ENCODE peak calls at places on chromosomes 12 and 14, in ten cellular contexts. F is cerebellar cortex; N is T-cell; K is activated CD4-positive, CD25-positive, alpha-beta regulatory T cell; G is adipocyte; X is amniotic stem cell; P is Ammon's horn; J is breast epithelium; S is lower lobe of right lung; O is activated T-helper 1 cell treated with anti-CD3 and anti-CD28 coated beads, Interleukin-2, amount 50 U/mL, for 16 hours. Q is an unnamed sample.

GRCh38 chr12:27779837-27780611 is at the start of the genes KLHL42 and MANSC4:
- DNase-seq in N (peak; percentile 65), X (peak; percentile 41), F (peak; percentile 61), S (peak; percentile 83), P (peak; percentile 77), O (peak; percentile 43), G (peak; percentile 84), K (peak; percentile 25), J (peak; percentile 62), Q (peak; percentile 92)

GRCh38 chr14:33592298-33592697 is 358.6 kb downstream of the EGLN3 start:
- DNase-seq in J (no peak), N (no peak), X (no peak), O (no peak), F (no peak), G (peak; percentile 16), K (no peak), S (no peak), P (no peak), Q (no peak)

GRCh38 chr12:132346496-132347470 is 17.4 kb upstream of the GALNT9 start:
- DNase-seq in X (no peak), S (no peak), N (no peak), J (no peak), O (no peak), K (no peak), G (no peak), P (no peak), F (no peak), Q (peak; percentile 53)

GRCh38 chr14:20215196-20215595 is 8.3 kb upstream of the OR11H6 start:
- DNase-seq in O (no peak), F (no peak), S (no peak), X (no peak), G (no peak), K (no peak), J (no peak), P (no peak), N (no peak), Q (no peak)

GRCh38 chr12:59839514-59839913 is 243.7 kb downstream of the SLC16A7 start:
- DNase-seq in F (no peak), O (no peak), J (no peak), K (no peak), P (no peak), G (peak; percentile 7), N (no peak), X (no peak), S (no peak), Q (no peak)

GRCh38 chr14:74835607-74836250 is 40.2 kb downstream of the PROX2 start:
- DNase-seq in S (no peak), K (no peak), J (no peak), O (no peak), G (no peak), X (no peak), P (no peak), N (no peak), F (no peak), Q (no peak)

GRCh38 chr14:99338313-99338712 is 66.3 kb upstream of the BCL11B start:
- DNase-seq in G (no peak), P (no peak), J (no peak), S (no peak), K (no peak), O (no peak), F (no peak), N (no peak), X (no peak), Q (no peak)

GRCh38 chr12:74899031-74899829 is 310.4 kb downstream of the KCNC2 start:
- DNase-seq in G (peak; percentile 14), N (no peak), J (no peak), K (no peak), P (no peak), O (no peak), X (no peak), S (no peak), F (no peak), Q (no peak)

GRCh38 chr12:6821271-6821673 is 349 bp upstream of the GPR162 start:
- DNase-seq in O (no peak), P (peak; percentile 92), G (peak; percentile 83), J (no peak), N (no peak), F (peak; percentile 96), S (peak; percentile 72), K (no peak), X (no peak), Q (peak; percentile 90)

GRCh38 chr12:6534914-6535696 is 788 bp downstream of the GAPDH start:
- DNase-seq in N (peak; percentile 51), J (peak; percentile 80), S (peak; percentile 88), F (peak; percentile 61), G (peak; percentile 77), X (peak; percentile 30), O (peak; percentile 64), K (peak; percentile 56), P (peak; percentile 53), Q (peak; percentile 93)

GRCh38 chr14:76686646-76687045 is 74.6 kb upstream of the VASH1 start:
- DNase-seq in N (no peak), F (no peak), G (no peak), X (no peak), O (no peak), S (no peak), K (no peak), P (no peak), J (no peak), Q (no peak)

GRCh38 chr12:47270782-47271664 is 191.3 kb upstream of the AMIGO2 start:
- DNase-seq in X (peak; percentile 27), S (no peak), N (no peak), G (peak; percentile 62), J (no peak), K (no peak), O (no peak), P (no peak), F (no peak), Q (no peak)

GRCh38 chr12:122346054-122346453 is 76.4 kb downstream of the CLIP1 start:
- DNase-seq in F (no peak), P (no peak), S (no peak), K (no peak), N (no peak), G (no peak), J (no peak), O (no peak), X (no peak), Q (no peak)

GRCh38 chr14:49240383-49240782 is 345.8 kb downstream of the RPS29 start:
- DNase-seq in P (no peak), X (no peak), S (no peak), G (no peak), O (no peak), F (no peak), K (no peak), N (no peak), J (no peak), Q (no peak)

GRCh38 chr14:80390911-80391310 is 179.6 kb upstream of the DIO2 start:
- DNase-seq in X (no peak), K (no peak), J (no peak), O (no peak), N (no peak), S (no peak), F (no peak), G (peak; percentile 51), P (no peak), Q (no peak)

GRCh38 chr12:110015132-110015531 is 15.9 kb downstream of the ANKRD13A start:
- DNase-seq in J (no peak), K (no peak), N (no peak), F (no peak), P (no peak), G (no peak), S (no peak), O (no peak), X (no peak), Q (no peak)

GRCh38 chr14:73753043-73753886 is 39.1 kb upstream of the PNMA1 start:
- DNase-seq in S (no peak), K (no peak), X (no peak), J (no peak), F (no peak), N (peak; percentile 37), O (no peak), G (no peak), P (no peak), Q (peak; percentile 85)

GRCh38 chr12:11724888-11725310 is 75.4 kb downstream of the ETV6 start:
- DNase-seq in O (no peak), N (no peak), F (no peak), G (peak; percentile 20), P (no peak), J (no peak), X (no peak), S (no peak), K (no peak), Q (no peak)

GRCh38 chr12:25701290-25701689 is 148.2 kb upstream of the LMNTD1 start:
- DNase-seq in X (no peak), O (no peak), P (no peak), N (no peak), F (no peak), S (no peak), G (no peak), J (no peak), K (no peak), Q (no peak)

GRCh38 chr12:95863337-95863736 is 4.6 kb downstream of the SNRPF start:
- DNase-seq in G (no peak), S (no peak), J (no peak), K (no peak), X (no peak), O (no peak), N (no peak), P (no peak), F (no peak), Q (no peak)

GRCh38 chr12:69648476-69648875 is 37.8 kb upstream of the LRRC10 start:
- DNase-seq in O (no peak), S (no peak), J (no peak), K (no peak), F (no peak), X (peak; percentile 74), G (peak; percentile 86), N (no peak), P (no peak), Q (no peak)

GRCh38 chr12:20963762-20964161 is 153.3 kb downstream of the SLCO1B3 start:
- DNase-seq in O (no peak), P (no peak), X (no peak), J (no peak), S (no peak), N (no peak), G (no peak), F (no peak), K (no peak), Q (no peak)

GRCh38 chr12:108375986-108376663 is 37.0 kb upstream of the CMKLR1 start:
- DNase-seq in J (no peak), G (no peak), X (no peak), S (no peak), F (no peak), O (no peak), N (no peak), K (no peak), P (no peak), Q (no peak)

GRCh38 chr12:52254965-52255751 is 19.3 kb upstream of the KRT86 start:
- DNase-seq in K (no peak), S (peak; percentile 21), J (peak; percentile 38), F (no peak), P (no peak), O (no peak), G (no peak), N (no peak), X (no peak), Q (peak; percentile 11)

GRCh38 chr12:45244561-45245348 is 28.9 kb downstream of the ANO6 start:
- DNase-seq in G (no peak), O (no peak), X (no peak), F (no peak), J (no peak), P (peak; percentile 30), N (no peak), S (no peak), K (no peak), Q (no peak)

GRCh38 chr12:106358410-106359241 is 1.1 kb downstream of the POLR3B start:
- DNase-seq in K (no peak), S (no peak), O (no peak), G (peak; percentile 87), N (no peak), J (no peak), P (no peak), X (peak; percentile 54), F (no peak), Q (no peak)

GRCh38 chr12:129753596-129753995 is 150.2 kb downstream of the TMEM132D start:
- DNase-seq in J (no peak), S (no peak), O (no peak), P (no peak), N (no peak), F (no peak), X (peak; percentile 66), G (peak; percentile 88), K (no peak), Q (no peak)

GRCh38 chr14:100591453-100592371 is 4.5 kb upstream of the BEGAIN start:
- DNase-seq in G (no peak), F (no peak), P (no peak), K (no peak), N (no peak), O (no peak), S (peak; percentile 24), X (no peak), J (no peak), Q (peak; percentile 54)

Q was measured in kidney.